ENCODE peak calls at places on chromosomes 16 and 17, in four cellular contexts. H is HTR-8/SVneo, A is left cardiac atrium, B is HuH-7. I is an unnamed sample.

GRCh38 chr17:6435968-6436367 is 1.0 kb upstream of the AIPL1 start:
- DNase-seq in H (peak), A (peak), B (peak), I (peak)

GRCh38 chr16:82454152-82454551 is 172.6 kb upstream of the CDH13 start:
- DNase-seq in H (no peak), A (no peak), B (no peak), I (no peak)

GRCh38 chr17:59746849-59747445 is 39.5 kb downstream of the VMP1 start:
- DNase-seq in H (peak), A (no peak), B (peak), I (no peak)

GRCh38 chr16:64406661-64407267 is 715.1 kb downstream of the CDH11 start:
- DNase-seq in H (no peak), A (no peak), B (no peak), I (no peak)

GRCh38 chr17:55814377-55814776 is 63.5 kb downstream of the PCTP start:
- DNase-seq in H (no peak), A (peak), B (no peak), I (peak)

GRCh38 chr16:83842291-83842690 is 34.5 kb downstream of the HSBP1 start:
- DNase-seq in H (no peak), A (no peak), B (no peak), I (no peak)

GRCh38 chr17:83075270-83075880 is 4.0 kb upstream of the METRNL start:
- DNase-seq in H (no peak), A (no peak), B (no peak), I (no peak)

GRCh38 chr17:83024205-83024971 is 55.0 kb upstream of the METRNL start:
- DNase-seq in H (no peak), A (no peak), B (no peak), I (no peak)

GRCh38 chr16:53933407-53933806 is 229.5 kb downstream of the FTO start:
- DNase-seq in H (no peak), A (no peak), B (no peak), I (no peak)

GRCh38 chr17:44533533-44534246 is 23.6 kb upstream of the FZD2 start:
- DNase-seq in H (peak), A (peak), B (peak), I (peak)

GRCh38 chr17:79023886-79024771 is at the start of gene C1QTNF1:
- DNase-seq in H (no peak), A (peak), B (no peak), I (peak)

GRCh38 chr16:54509406-54509931 is 222.9 kb upstream of the IRX3 start:
- DNase-seq in H (no peak), A (no peak), B (no peak), I (no peak)

I was measured in left ventricle myocardium inferior.